ENCODE peak calls at places on chromosomes 13 and 19, in five cellular contexts. I is pons, S is GM12865, Y is GM04503, M is amniotic stem cell. T is an unnamed sample.

GRCh38 chr19:23440207-23440606 is 44.9 kb upstream of the ZNF91 start:
- DNase-seq in Y (no peak), I (no peak), S (no peak), M (no peak), T (peak; percentile 24)

GRCh38 chr19:13134626-13135025 is 15.5 kb downstream of the STX10 start:
- DNase-seq in S (no peak), Y (no peak), M (no peak), I (no peak), T (no peak)

GRCh38 chr19:1312732-1313694 is 27.3 kb downstream of the EFNA2 start:
- DNase-seq in I (no peak), S (no peak), M (peak; percentile 9), Y (no peak), T (no peak)

GRCh38 chr19:51159656-51160055 is 17.6 kb downstream of the SIGLEC7 start:
- DNase-seq in I (no peak), Y (no peak), S (no peak), M (no peak), T (no peak)

GRCh38 chr13:20401958-20402856 is 123.5 kb downstream of the CRYL1 start:
- DNase-seq in Y (no peak), S (no peak), M (no peak), I (no peak), T (no peak)

GRCh38 chr13:91347996-91348905 is 764 bp downstream of the MIR17HG start:
- DNase-seq in M (peak; percentile 42), Y (no peak), S (peak; percentile 66), I (no peak), T (peak; percentile 93)

GRCh38 chr13:100490692-100491091 is 97.9 kb downstream of the GGACT start:
- DNase-seq in S (no peak), Y (no peak), M (no peak), I (no peak), T (no peak)

GRCh38 chr13:80408270-80408669 is 67.3 kb upstream of the SPRY2 start:
- DNase-seq in I (no peak), Y (no peak), M (no peak), S (peak; percentile 34), T (no peak)

GRCh38 chr19:14149509-14149994 is 13.2 kb upstream of the ASF1B start:
- DNase-seq in Y (no peak), M (no peak), S (peak; percentile 54), I (peak; percentile 70), T (no peak)

GRCh38 chr19:20558011-20558410 is 7.6 kb downstream of the ZNF737 start:
- DNase-seq in S (no peak), M (no peak), I (no peak), Y (no peak), T (no peak)

GRCh38 chr13:67273001-67273400 is 42.9 kb upstream of the PCDH9 start:
- DNase-seq in M (no peak), I (no peak), Y (no peak), S (no peak), T (no peak)

GRCh38 chr13:112074139-112074710 is 7.3 kb downstream of the SOX1 start:
- DNase-seq in S (no peak), I (no peak), M (no peak), Y (no peak), T (no peak)

GRCh38 chr19:13154911-13155471 is 4.8 kb downstream of the IER2 start:
- DNase-seq in S (peak; percentile 91), M (no peak), Y (no peak), I (peak; percentile 51), T (peak; percentile 87)

GRCh38 chr13:49357694-49358093 is 86.2 kb downstream of the CAB39L start:
- DNase-seq in M (no peak), Y (no peak), S (no peak), I (no peak), T (no peak)

GRCh38 chr19:12884926-12885748 is 1.9 kb downstream of the KLF1 start:
- DNase-seq in S (peak; percentile 89), I (peak; percentile 26), Y (no peak), M (no peak), T (peak; percentile 85)

GRCh38 chr19:10007811-10008211 is 2.5 kb downstream of the COL5A3 start:
- DNase-seq in I (peak; percentile 9), Y (peak; percentile 81), M (no peak), S (no peak), T (no peak)

GRCh38 chr13:93227906-93228801 is 1.5 kb downstream of the GPC6 start:
- DNase-seq in Y (peak; percentile 77), M (peak; percentile 49), I (peak; percentile 35), S (no peak), T (no peak)

GRCh38 chr13:72805663-72806341 is 23.9 kb downstream of the PIBF1 start:
- DNase-seq in Y (no peak), I (no peak), S (no peak), M (no peak), T (no peak)

GRCh38 chr19:17220207-17220758 is 5.1 kb downstream of the USE1 start:
- DNase-seq in Y (peak; percentile 24), S (peak; percentile 4), M (no peak), I (no peak), T (no peak)

GRCh38 chr19:47274891-47275865 is 493 bp downstream of the INAFM1 start:
- DNase-seq in Y (no peak), I (no peak), S (no peak), M (no peak), T (no peak)

GRCh38 chr19:49936549-49936948 is 7.2 kb upstream of the NUP62 start:
- DNase-seq in I (no peak), S (no peak), M (no peak), Y (no peak), T (no peak)

GRCh38 chr19:58381460-58382220 is 810 bp upstream of the ZNF837 start:
- DNase-seq in I (no peak), M (no peak), Y (no peak), S (no peak), T (no peak)

GRCh38 chr13:73596382-73596781 is 537.6 kb downstream of the KLF5 start:
- DNase-seq in Y (no peak), I (no peak), M (no peak), S (no peak), T (no peak)

GRCh38 chr13:60431108-60431700 is 34.2 kb downstream of the TDRD3 start:
- DNase-seq in M (no peak), I (peak; percentile 82), S (peak; percentile 77), Y (peak; percentile 18), T (peak; percentile 63)

GRCh38 chr13:87123987-87124784 is 547.0 kb upstream of the SLITRK5 start:
- DNase-seq in Y (peak; percentile 89), I (no peak), S (no peak), M (no peak), T (no peak)

GRCh38 chr13:112972867-112973576 is 4.0 kb downstream of the MCF2L start:
- DNase-seq in Y (no peak), I (no peak), M (no peak), S (no peak), T (no peak)

GRCh38 chr13:39282400-39282972 is 244.2 kb downstream of the NHLRC3 start:
- DNase-seq in I (no peak), Y (no peak), M (no peak), S (peak; percentile 49), T (no peak)

GRCh38 chr13:110265341-110265681 is 41.6 kb downstream of the COL4A1 start:
- DNase-seq in S (no peak), M (no peak), Y (no peak), I (no peak), T (no peak)

GRCh38 chr13:94765814-94766213 is 53.5 kb upstream of the SOX21 start:
- DNase-seq in I (no peak), Y (no peak), S (no peak), M (no peak), T (no peak)

GRCh38 chr19:45038931-45039893 is at the start of gene CLASRP:
- DNase-seq in M (peak; percentile 82), S (peak; percentile 91), I (peak; percentile 90), Y (peak; percentile 47), T (peak; percentile 89)

T was measured in OCI-LY7.